ENCODE peak calls at places on chromosomes 1 and 21, in seven cellular contexts. One of them, this sample, is unnamed.

GRCh38 chr1:205435904-205436573 is 14.2 kb upstream of the LEMD1 start:
- DNase-seq in SJSA1: no peak
- DNase-seq in lung: no peak
- DNase-seq in psoas muscle: no peak
- DNase-seq in effector memory CD4-positive, alpha-beta T cell: no peak
- DNase-seq in A549: no peak
- DNase-seq in ascending aorta: no peak
- DNase-seq in this sample: no peak

GRCh38 chr1:8026976-8027747 is 1.1 kb upstream of the ERRFI1 start:
- DNase-seq in SJSA1: peak; percentile 79
- DNase-seq in lung: peak; percentile 72
- DNase-seq in psoas muscle: peak; percentile 38
- DNase-seq in effector memory CD4-positive, alpha-beta T cell: no peak
- DNase-seq in A549: peak; percentile 94
- DNase-seq in ascending aorta: no peak
- DNase-seq in this sample: no peak

GRCh38 chr1:202501281-202501680 is 152.8 kb downstream of the PPP1R12B start:
- DNase-seq in SJSA1: peak; percentile 59
- DNase-seq in lung: no peak
- DNase-seq in psoas muscle: no peak
- DNase-seq in effector memory CD4-positive, alpha-beta T cell: no peak
- DNase-seq in A549: peak; percentile 41
- DNase-seq in ascending aorta: no peak
- DNase-seq in this sample: no peak

GRCh38 chr21:42555756-42556438 is 42.2 kb downstream of the SLC37A1 start:
- DNase-seq in SJSA1: no peak
- DNase-seq in lung: no peak
- DNase-seq in psoas muscle: no peak
- DNase-seq in effector memory CD4-positive, alpha-beta T cell: no peak
- DNase-seq in A549: no peak
- DNase-seq in ascending aorta: no peak
- DNase-seq in this sample: no peak

GRCh38 chr1:32877211-32878110 is 6.7 kb upstream of the FNDC5 start:
- DNase-seq in SJSA1: no peak
- DNase-seq in lung: no peak
- DNase-seq in psoas muscle: no peak
- DNase-seq in effector memory CD4-positive, alpha-beta T cell: no peak
- DNase-seq in A549: no peak
- DNase-seq in ascending aorta: no peak
- DNase-seq in this sample: no peak

GRCh38 chr21:45405819-45406762 is 1.1 kb downstream of the COL18A1 start:
- DNase-seq in SJSA1: no peak
- DNase-seq in lung: no peak
- DNase-seq in psoas muscle: peak; percentile 38
- DNase-seq in effector memory CD4-positive, alpha-beta T cell: no peak
- DNase-seq in A549: peak; percentile 27
- DNase-seq in ascending aorta: no peak
- DNase-seq in this sample: no peak

GRCh38 chr1:171292799-171293198 is 21.2 kb upstream of the FMO4 start:
- DNase-seq in SJSA1: no peak
- DNase-seq in lung: no peak
- DNase-seq in psoas muscle: no peak
- DNase-seq in effector memory CD4-positive, alpha-beta T cell: no peak
- DNase-seq in A549: no peak
- DNase-seq in ascending aorta: no peak
- DNase-seq in this sample: no peak

GRCh38 chr1:110554871-110555801 is 36.2 kb upstream of the KCNA10 start:
- DNase-seq in SJSA1: peak; percentile 28
- DNase-seq in lung: peak; percentile 43
- DNase-seq in psoas muscle: peak; percentile 59
- DNase-seq in effector memory CD4-positive, alpha-beta T cell: peak; percentile 18
- DNase-seq in A549: peak; percentile 7
- DNase-seq in ascending aorta: no peak
- DNase-seq in this sample: peak; percentile 38

GRCh38 chr1:4462831-4463484 is 191.5 kb upstream of the AJAP1 start:
- DNase-seq in SJSA1: no peak
- DNase-seq in lung: no peak
- DNase-seq in psoas muscle: no peak
- DNase-seq in effector memory CD4-positive, alpha-beta T cell: no peak
- DNase-seq in A549: no peak
- DNase-seq in ascending aorta: no peak
- DNase-seq in this sample: no peak

DNA sequence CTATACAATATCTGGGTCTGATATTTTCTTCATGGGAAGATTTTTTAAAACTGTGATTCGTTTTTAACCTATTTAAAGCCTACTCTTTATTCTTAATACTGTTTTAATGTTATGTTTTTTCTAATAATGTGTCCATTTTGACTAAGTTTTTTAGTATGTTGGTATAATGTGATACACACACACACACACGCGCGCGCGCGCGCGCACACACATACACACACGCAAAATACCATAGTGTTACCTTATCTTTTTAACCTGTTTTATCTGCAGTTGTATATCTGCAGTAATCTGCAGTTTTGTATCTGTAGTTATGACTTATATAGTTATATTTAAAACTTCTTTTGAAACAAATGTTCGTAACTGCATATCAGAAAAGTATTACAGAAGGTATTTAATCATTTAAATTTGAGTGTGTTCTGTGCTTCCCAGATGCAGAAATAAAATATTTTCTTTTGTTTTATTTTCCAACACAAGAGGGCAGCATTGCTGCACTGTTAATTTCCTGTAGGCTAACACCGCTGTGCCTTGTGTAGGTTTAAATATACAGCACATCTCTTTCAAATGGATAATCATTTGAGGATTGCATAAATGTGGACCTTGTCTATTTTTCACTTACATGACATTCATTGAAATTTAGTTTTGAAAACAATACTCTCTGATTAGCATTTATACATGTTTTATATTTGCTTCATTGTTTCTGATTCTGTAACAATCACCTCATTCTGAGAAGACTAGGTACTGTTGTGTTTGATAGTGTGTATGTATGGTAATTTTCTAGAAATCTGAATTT is 166.1 kb downstream of the PDE4B start:
- DNase-seq in SJSA1: peak; percentile 54
- DNase-seq in lung: no peak
- DNase-seq in psoas muscle: peak; percentile 34
- DNase-seq in effector memory CD4-positive, alpha-beta T cell: peak; percentile 5
- DNase-seq in A549: peak; percentile 65
- DNase-seq in ascending aorta: no peak
- DNase-seq in this sample: peak; percentile 70
- H3K9me3 ChIP-seq in SJSA1: no peaks in the 10 kb centered on the region
- H3K9me3 ChIP-seq in lung: no peaks in the 10 kb centered on the region
- H3K9me3 ChIP-seq in psoas muscle: no peaks in the 10 kb centered on the region
- H3K9me3 ChIP-seq in effector memory CD4-positive, alpha-beta T cell: no peaks in the 10 kb centered on the region
- H3K9me3 ChIP-seq in A549: no peaks in the 10 kb centered on the region
- H3K9me3 ChIP-seq in ascending aorta: no peaks in the 10 kb centered on the region
- H3K9me3 ChIP-seq in this sample: no peaks in the 10 kb centered on the region

DNA sequence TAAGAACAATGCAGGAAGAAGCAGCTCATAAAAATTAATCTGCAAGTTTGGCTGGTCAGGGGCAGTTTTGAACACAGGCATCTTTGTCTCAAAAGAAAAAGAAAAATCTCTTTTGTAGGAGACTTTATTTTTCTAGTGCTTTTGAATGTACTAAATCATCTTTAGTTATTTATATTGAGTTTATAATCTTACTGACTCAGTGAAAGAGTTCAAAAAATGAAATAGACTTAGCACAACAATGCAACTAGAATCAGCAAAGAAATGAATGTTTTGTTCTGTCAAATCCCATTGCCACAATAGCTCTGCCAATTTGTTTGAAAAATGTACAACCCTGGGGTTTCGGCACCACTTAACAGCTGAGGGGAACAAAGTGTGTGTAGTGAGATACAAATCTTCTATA is 1969.2 kb downstream of the MRPL39 start:
- DNase-seq in SJSA1: no peak
- DNase-seq in lung: no peak
- DNase-seq in psoas muscle: no peak
- DNase-seq in effector memory CD4-positive, alpha-beta T cell: no peak
- DNase-seq in A549: no peak
- DNase-seq in ascending aorta: no peak
- DNase-seq in this sample: no peak
- H3K9me3 ChIP-seq in SJSA1: no peaks in the 10 kb centered on the region
- H3K9me3 ChIP-seq in lung: no peaks in the 10 kb centered on the region
- H3K9me3 ChIP-seq in psoas muscle: no peaks in the 10 kb centered on the region
- H3K9me3 ChIP-seq in effector memory CD4-positive, alpha-beta T cell: no peaks in the 10 kb centered on the region
- H3K9me3 ChIP-seq in A549: no peaks in the 10 kb centered on the region
- H3K9me3 ChIP-seq in ascending aorta: no peaks in the 10 kb centered on the region
- H3K9me3 ChIP-seq in this sample: no peaks in the 10 kb centered on the region

DNA sequence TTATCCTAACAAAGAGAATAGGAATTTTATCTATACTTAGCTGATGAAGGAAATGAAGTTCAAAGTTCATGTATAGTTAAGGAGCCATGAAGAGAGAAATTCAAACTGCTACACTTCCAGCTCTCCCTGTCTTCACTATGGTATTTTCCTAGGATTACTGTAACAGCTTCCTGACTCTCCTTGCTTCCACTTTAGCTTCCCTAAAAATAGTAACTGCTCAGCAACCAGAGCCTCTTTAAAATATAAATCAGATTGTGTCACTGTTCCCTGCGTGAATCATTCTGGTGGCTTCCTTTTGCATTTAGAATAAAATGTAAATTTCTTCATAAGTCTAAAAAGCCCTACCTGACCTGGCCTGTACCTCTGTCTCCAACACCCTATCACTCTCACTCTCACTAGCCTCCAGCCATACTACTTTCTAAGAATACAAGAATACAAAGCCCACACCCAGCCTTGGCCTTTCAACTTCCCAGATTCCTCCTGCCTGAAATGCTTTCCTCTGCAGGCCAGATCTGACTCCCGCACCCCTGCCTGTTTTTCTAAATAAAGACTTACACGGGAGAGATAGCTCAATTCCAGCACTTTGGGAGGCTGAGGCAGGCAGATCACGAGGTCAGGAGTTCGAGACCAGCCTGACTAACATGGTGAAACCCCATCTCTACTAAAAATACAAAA is 30.5 kb downstream of the OR10J1 start:
- DNase-seq in SJSA1: no peak
- DNase-seq in lung: no peak
- DNase-seq in psoas muscle: no peak
- DNase-seq in effector memory CD4-positive, alpha-beta T cell: no peak
- DNase-seq in A549: no peak
- DNase-seq in ascending aorta: no peak
- DNase-seq in this sample: no peak
- H3K9me3 ChIP-seq in SJSA1: no peaks in the 10 kb centered on the region
- H3K9me3 ChIP-seq in lung: no peaks in the 10 kb centered on the region
- H3K9me3 ChIP-seq in psoas muscle: no peaks in the 10 kb centered on the region
- H3K9me3 ChIP-seq in effector memory CD4-positive, alpha-beta T cell: no peaks in the 10 kb centered on the region
- H3K9me3 ChIP-seq in A549: no peaks in the 10 kb centered on the region
- H3K9me3 ChIP-seq in ascending aorta: no peaks in the 10 kb centered on the region
- H3K9me3 ChIP-seq in this sample: no peaks in the 10 kb centered on the region

GRCh38 chr1:2808386-2808705 is 6.9 kb upstream of the TTC34 start:
- DNase-seq in SJSA1: no peak
- DNase-seq in lung: no peak
- DNase-seq in psoas muscle: no peak
- DNase-seq in effector memory CD4-positive, alpha-beta T cell: no peak
- DNase-seq in A549: no peak
- DNase-seq in ascending aorta: no peak
- DNase-seq in this sample: no peak
- H3K9me3 ChIP-seq in SJSA1: no peaks in the 10 kb centered on the region
- H3K9me3 ChIP-seq in lung: no peaks in the 10 kb centered on the region
- H3K9me3 ChIP-seq in psoas muscle: peaks cover 5% of the 10 kb centered on the region
- H3K9me3 ChIP-seq in effector memory CD4-positive, alpha-beta T cell: no peaks in the 10 kb centered on the region
- H3K9me3 ChIP-seq in A549: no peaks in the 10 kb centered on the region
- H3K9me3 ChIP-seq in ascending aorta: no peaks in the 10 kb centered on the region
- H3K9me3 ChIP-seq in this sample: no peaks in the 10 kb centered on the region

DNA sequence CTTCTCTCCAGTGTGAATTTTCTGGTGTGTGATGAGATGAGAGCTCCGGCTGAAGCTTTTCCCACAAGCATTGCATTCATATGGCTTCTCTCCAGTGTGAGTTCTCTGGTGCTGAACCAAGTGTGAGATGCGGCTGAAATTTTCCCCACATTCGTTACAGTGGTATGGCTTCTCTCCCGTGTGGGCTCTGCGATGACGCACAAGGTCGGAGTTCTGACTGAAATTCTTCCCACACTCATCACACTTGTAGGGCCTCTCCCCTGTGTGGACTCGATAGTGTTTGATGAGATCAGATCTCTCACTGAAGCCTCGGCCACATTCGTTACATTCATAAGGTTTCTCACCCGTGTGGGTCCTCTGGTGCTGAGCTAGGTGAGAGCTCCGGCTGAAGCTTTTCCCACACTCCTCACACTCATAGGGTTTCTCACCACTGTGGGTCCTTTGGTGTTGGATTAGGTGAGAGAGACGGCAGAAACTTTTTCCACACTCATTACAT is 7.4 kb downstream of the ZNF436 start:
- DNase-seq in SJSA1: peak; percentile 8
- DNase-seq in lung: no peak
- DNase-seq in psoas muscle: no peak
- DNase-seq in effector memory CD4-positive, alpha-beta T cell: no peak
- DNase-seq in A549: peak; percentile 37
- DNase-seq in ascending aorta: no peak
- DNase-seq in this sample: no peak
- H3K9me3 ChIP-seq in SJSA1: peaks cover 52% of the 10 kb centered on the region
- H3K9me3 ChIP-seq in lung: peaks cover 24% of the 10 kb centered on the region
- H3K9me3 ChIP-seq in psoas muscle: peaks cover 75% of the 10 kb centered on the region
- H3K9me3 ChIP-seq in effector memory CD4-positive, alpha-beta T cell: peaks cover 23% of the 10 kb centered on the region
- H3K9me3 ChIP-seq in A549: peaks cover 92% of the 10 kb centered on the region
- H3K9me3 ChIP-seq in ascending aorta: peaks cover 59% of the 10 kb centered on the region
- H3K9me3 ChIP-seq in this sample: peaks cover 22% of the 10 kb centered on the region

DNA sequence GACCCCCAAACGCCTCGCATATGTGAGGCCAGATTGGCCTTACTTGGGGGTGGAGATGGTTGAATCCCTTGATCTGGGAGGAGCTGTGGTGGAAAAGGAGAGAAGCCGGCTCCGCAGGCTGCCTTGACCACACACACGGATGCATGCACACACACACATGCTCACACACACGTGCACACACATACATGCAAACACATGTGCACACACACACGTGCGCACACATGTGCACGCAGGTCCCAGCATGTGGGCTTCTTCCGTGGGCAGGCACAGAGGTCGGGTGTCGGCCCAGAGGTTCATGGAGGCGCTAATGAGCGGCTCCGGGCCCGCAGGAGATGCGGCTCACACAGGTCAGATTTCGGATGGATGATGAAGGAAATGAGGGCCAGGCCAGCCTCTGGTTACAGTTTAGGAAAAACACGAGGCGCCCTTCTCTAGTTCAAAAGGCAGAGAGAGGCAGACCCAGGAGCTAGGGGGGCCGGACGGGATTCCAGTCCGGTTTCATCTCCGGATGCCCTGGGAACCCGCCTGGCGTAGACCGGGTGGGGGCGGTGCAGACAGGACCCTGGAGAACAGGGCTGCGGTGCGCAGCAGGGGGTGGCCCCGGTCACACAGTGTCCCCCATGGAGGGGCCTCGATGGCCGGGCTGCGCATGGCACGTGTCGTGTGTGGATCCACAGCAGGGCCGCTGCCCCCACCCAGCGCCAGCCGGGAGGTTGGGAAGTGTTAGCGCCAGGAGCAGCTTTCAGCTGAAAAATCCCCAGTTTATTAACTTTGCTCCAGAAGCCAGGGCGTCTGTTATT is 91.1 kb upstream of the ACTRT2 start:
- DNase-seq in SJSA1: no peak
- DNase-seq in lung: no peak
- DNase-seq in psoas muscle: no peak
- DNase-seq in effector memory CD4-positive, alpha-beta T cell: no peak
- DNase-seq in A549: no peak
- DNase-seq in ascending aorta: no peak
- DNase-seq in this sample: no peak
- H3K9me3 ChIP-seq in SJSA1: peaks cover 2% of the 10 kb centered on the region
- H3K9me3 ChIP-seq in lung: no peaks in the 10 kb centered on the region
- H3K9me3 ChIP-seq in psoas muscle: no peaks in the 10 kb centered on the region
- H3K9me3 ChIP-seq in effector memory CD4-positive, alpha-beta T cell: no peaks in the 10 kb centered on the region
- H3K9me3 ChIP-seq in A549: no peaks in the 10 kb centered on the region
- H3K9me3 ChIP-seq in ascending aorta: peaks cover 8% of the 10 kb centered on the region
- H3K9me3 ChIP-seq in this sample: no peaks in the 10 kb centered on the region

This sample was measured in naive thymus-derived CD4-positive, alpha-beta T cell.